ENCODE peak calls at places on chromosome 22, in ten cellular contexts. One of them, this sample, is unnamed.

GRCh38 chr22:16824718-16825687 is at the start of gene XKR3:
- DNase-seq in activated T-cell treated with anti-CD3 and anti-CD28 coated beads, Interleukin-2, amount 50 U/mL, for 1 hour: no peak
- DNase-seq in activated CD4-positive, CD25-positive, alpha-beta regulatory T cell treated with anti-CD3 and anti-CD28 coated beads, Interleukin-2, amount 50 U/mL, for 72 hours: no peak
- DNase-seq in left kidney: no peak
- DNase-seq in stomach: no peak
- DNase-seq in activated T-helper 9 cell treated with anti-CD3 and anti-CD28 coated beads, Interleukin-2, amount 50 U/mL, for 16 hours: no peak
- DNase-seq in HTR-8/SVneo: no peak
- DNase-seq in stimulated activated CD4-positive, alpha-beta T cell treated with anti-CD3 and anti-CD28 coated beads, Interleukin-12 subunit alpha, Interleukin-12 subunit beta, amount 100 ng/mL, for 24 hours: no peak
- DNase-seq in COR-L47: no peak
- DNase-seq in hepatic stellate cell: no peak
- DNase-seq in this sample: no peak

GRCh38 chr22:32106930-32107329 is 52.2 kb downstream of the C22orf42 start:
- DNase-seq in activated T-cell treated with anti-CD3 and anti-CD28 coated beads, Interleukin-2, amount 50 U/mL, for 1 hour: no peak
- DNase-seq in stomach: no peak
- DNase-seq in left kidney: peak; percentile 79
- DNase-seq in COR-L47: no peak
- DNase-seq in HTR-8/SVneo: no peak
- DNase-seq in activated CD4-positive, CD25-positive, alpha-beta regulatory T cell treated with anti-CD3 and anti-CD28 coated beads, Interleukin-2, amount 50 U/mL, for 72 hours: no peak
- DNase-seq in hepatic stellate cell: no peak
- DNase-seq in stimulated activated CD4-positive, alpha-beta T cell treated with anti-CD3 and anti-CD28 coated beads, Interleukin-12 subunit alpha, Interleukin-12 subunit beta, amount 100 ng/mL, for 24 hours: no peak
- DNase-seq in activated T-helper 9 cell treated with anti-CD3 and anti-CD28 coated beads, Interleukin-2, amount 50 U/mL, for 16 hours: no peak
- DNase-seq in this sample: no peak

GRCh38 chr22:29541845-29542244 is 11.7 kb downstream of the THOC5 start:
- DNase-seq in COR-L47: no peak
- DNase-seq in left kidney: no peak
- DNase-seq in activated CD4-positive, CD25-positive, alpha-beta regulatory T cell treated with anti-CD3 and anti-CD28 coated beads, Interleukin-2, amount 50 U/mL, for 72 hours: no peak
- DNase-seq in activated T-helper 9 cell treated with anti-CD3 and anti-CD28 coated beads, Interleukin-2, amount 50 U/mL, for 16 hours: no peak
- DNase-seq in stimulated activated CD4-positive, alpha-beta T cell treated with anti-CD3 and anti-CD28 coated beads, Interleukin-12 subunit alpha, Interleukin-12 subunit beta, amount 100 ng/mL, for 24 hours: no peak
- DNase-seq in hepatic stellate cell: no peak
- DNase-seq in stomach: no peak
- DNase-seq in HTR-8/SVneo: no peak
- DNase-seq in activated T-cell treated with anti-CD3 and anti-CD28 coated beads, Interleukin-2, amount 50 U/mL, for 1 hour: no peak
- DNase-seq in this sample: no peak

GRCh38 chr22:20569059-20570058 is 61.9 kb downstream of the MED15 start:
- DNase-seq in stimulated activated CD4-positive, alpha-beta T cell treated with anti-CD3 and anti-CD28 coated beads, Interleukin-12 subunit alpha, Interleukin-12 subunit beta, amount 100 ng/mL, for 24 hours: no peak
- DNase-seq in left kidney: peak; percentile 17
- DNase-seq in activated T-helper 9 cell treated with anti-CD3 and anti-CD28 coated beads, Interleukin-2, amount 50 U/mL, for 16 hours: peak; percentile 58
- DNase-seq in activated T-cell treated with anti-CD3 and anti-CD28 coated beads, Interleukin-2, amount 50 U/mL, for 1 hour: peak; percentile 86
- DNase-seq in hepatic stellate cell: peak; percentile 99
- DNase-seq in HTR-8/SVneo: peak; percentile 82
- DNase-seq in COR-L47: no peak
- DNase-seq in stomach: peak; percentile 71
- DNase-seq in activated CD4-positive, CD25-positive, alpha-beta regulatory T cell treated with anti-CD3 and anti-CD28 coated beads, Interleukin-2, amount 50 U/mL, for 72 hours: peak; percentile 65
- DNase-seq in this sample: no peak

GRCh38 chr22:42974223-42974622 is 40.7 kb downstream of the PACSIN2 start:
- DNase-seq in left kidney: no peak
- DNase-seq in activated CD4-positive, CD25-positive, alpha-beta regulatory T cell treated with anti-CD3 and anti-CD28 coated beads, Interleukin-2, amount 50 U/mL, for 72 hours: no peak
- DNase-seq in activated T-helper 9 cell treated with anti-CD3 and anti-CD28 coated beads, Interleukin-2, amount 50 U/mL, for 16 hours: no peak
- DNase-seq in COR-L47: peak; percentile 52
- DNase-seq in activated T-cell treated with anti-CD3 and anti-CD28 coated beads, Interleukin-2, amount 50 U/mL, for 1 hour: no peak
- DNase-seq in stomach: no peak
- DNase-seq in stimulated activated CD4-positive, alpha-beta T cell treated with anti-CD3 and anti-CD28 coated beads, Interleukin-12 subunit alpha, Interleukin-12 subunit beta, amount 100 ng/mL, for 24 hours: no peak
- DNase-seq in HTR-8/SVneo: no peak
- DNase-seq in hepatic stellate cell: no peak
- DNase-seq in this sample: no peak

GRCh38 chr22:46049726-46050450 is 72.9 kb upstream of the WNT7B start:
- DNase-seq in activated T-helper 9 cell treated with anti-CD3 and anti-CD28 coated beads, Interleukin-2, amount 50 U/mL, for 16 hours: no peak
- DNase-seq in HTR-8/SVneo: no peak
- DNase-seq in COR-L47: no peak
- DNase-seq in stomach: peak; percentile 24
- DNase-seq in stimulated activated CD4-positive, alpha-beta T cell treated with anti-CD3 and anti-CD28 coated beads, Interleukin-12 subunit alpha, Interleukin-12 subunit beta, amount 100 ng/mL, for 24 hours: no peak
- DNase-seq in activated CD4-positive, CD25-positive, alpha-beta regulatory T cell treated with anti-CD3 and anti-CD28 coated beads, Interleukin-2, amount 50 U/mL, for 72 hours: peak; percentile 21
- DNase-seq in hepatic stellate cell: no peak
- DNase-seq in activated T-cell treated with anti-CD3 and anti-CD28 coated beads, Interleukin-2, amount 50 U/mL, for 1 hour: no peak
- DNase-seq in left kidney: no peak
- DNase-seq in this sample: no peak

GRCh38 chr22:31852691-31853370 is 91.5 kb upstream of the YWHAH start:
- DNase-seq in COR-L47: no peak
- DNase-seq in activated T-helper 9 cell treated with anti-CD3 and anti-CD28 coated beads, Interleukin-2, amount 50 U/mL, for 16 hours: no peak
- DNase-seq in activated CD4-positive, CD25-positive, alpha-beta regulatory T cell treated with anti-CD3 and anti-CD28 coated beads, Interleukin-2, amount 50 U/mL, for 72 hours: no peak
- DNase-seq in stimulated activated CD4-positive, alpha-beta T cell treated with anti-CD3 and anti-CD28 coated beads, Interleukin-12 subunit alpha, Interleukin-12 subunit beta, amount 100 ng/mL, for 24 hours: no peak
- DNase-seq in HTR-8/SVneo: no peak
- DNase-seq in activated T-cell treated with anti-CD3 and anti-CD28 coated beads, Interleukin-2, amount 50 U/mL, for 1 hour: no peak
- DNase-seq in hepatic stellate cell: no peak
- DNase-seq in left kidney: no peak
- DNase-seq in stomach: no peak
- DNase-seq in this sample: no peak

GRCh38 chr22:20805972-20806471 is 32.1 kb downstream of the SERPIND1 start:
- DNase-seq in HTR-8/SVneo: no peak
- DNase-seq in left kidney: no peak
- DNase-seq in stomach: no peak
- DNase-seq in activated T-cell treated with anti-CD3 and anti-CD28 coated beads, Interleukin-2, amount 50 U/mL, for 1 hour: no peak
- DNase-seq in activated T-helper 9 cell treated with anti-CD3 and anti-CD28 coated beads, Interleukin-2, amount 50 U/mL, for 16 hours: no peak
- DNase-seq in COR-L47: no peak
- DNase-seq in hepatic stellate cell: no peak
- DNase-seq in activated CD4-positive, CD25-positive, alpha-beta regulatory T cell treated with anti-CD3 and anti-CD28 coated beads, Interleukin-2, amount 50 U/mL, for 72 hours: no peak
- DNase-seq in stimulated activated CD4-positive, alpha-beta T cell treated with anti-CD3 and anti-CD28 coated beads, Interleukin-12 subunit alpha, Interleukin-12 subunit beta, amount 100 ng/mL, for 24 hours: no peak
- DNase-seq in this sample: no peak

GRCh38 chr22:37260939-37261338 is 16.9 kb upstream of the RAC2 start:
- DNase-seq in activated T-cell treated with anti-CD3 and anti-CD28 coated beads, Interleukin-2, amount 50 U/mL, for 1 hour: peak; percentile 71
- DNase-seq in activated T-helper 9 cell treated with anti-CD3 and anti-CD28 coated beads, Interleukin-2, amount 50 U/mL, for 16 hours: peak; percentile 34
- DNase-seq in left kidney: peak; percentile 84
- DNase-seq in stomach: peak; percentile 67
- DNase-seq in COR-L47: peak; percentile 49
- DNase-seq in hepatic stellate cell: peak; percentile 75
- DNase-seq in activated CD4-positive, CD25-positive, alpha-beta regulatory T cell treated with anti-CD3 and anti-CD28 coated beads, Interleukin-2, amount 50 U/mL, for 72 hours: peak; percentile 65
- DNase-seq in stimulated activated CD4-positive, alpha-beta T cell treated with anti-CD3 and anti-CD28 coated beads, Interleukin-12 subunit alpha, Interleukin-12 subunit beta, amount 100 ng/mL, for 24 hours: no peak
- DNase-seq in HTR-8/SVneo: peak; percentile 56
- DNase-seq in this sample: peak; percentile 75

GRCh38 chr22:45885171-45885840 is 91.7 kb downstream of the WNT7B start:
- DNase-seq in hepatic stellate cell: no peak
- DNase-seq in stimulated activated CD4-positive, alpha-beta T cell treated with anti-CD3 and anti-CD28 coated beads, Interleukin-12 subunit alpha, Interleukin-12 subunit beta, amount 100 ng/mL, for 24 hours: no peak
- DNase-seq in activated T-cell treated with anti-CD3 and anti-CD28 coated beads, Interleukin-2, amount 50 U/mL, for 1 hour: no peak
- DNase-seq in activated CD4-positive, CD25-positive, alpha-beta regulatory T cell treated with anti-CD3 and anti-CD28 coated beads, Interleukin-2, amount 50 U/mL, for 72 hours: no peak
- DNase-seq in activated T-helper 9 cell treated with anti-CD3 and anti-CD28 coated beads, Interleukin-2, amount 50 U/mL, for 16 hours: no peak
- DNase-seq in HTR-8/SVneo: no peak
- DNase-seq in COR-L47: no peak
- DNase-seq in left kidney: no peak
- DNase-seq in stomach: no peak
- DNase-seq in this sample: no peak

GRCh38 chr22:42868751-42869251 is 11.7 kb upstream of the ARFGAP3 start:
- DNase-seq in HTR-8/SVneo: no peak
- DNase-seq in activated CD4-positive, CD25-positive, alpha-beta regulatory T cell treated with anti-CD3 and anti-CD28 coated beads, Interleukin-2, amount 50 U/mL, for 72 hours: no peak
- DNase-seq in COR-L47: peak; percentile 62
- DNase-seq in activated T-helper 9 cell treated with anti-CD3 and anti-CD28 coated beads, Interleukin-2, amount 50 U/mL, for 16 hours: no peak
- DNase-seq in hepatic stellate cell: no peak
- DNase-seq in stomach: peak; percentile 91
- DNase-seq in activated T-cell treated with anti-CD3 and anti-CD28 coated beads, Interleukin-2, amount 50 U/mL, for 1 hour: no peak
- DNase-seq in stimulated activated CD4-positive, alpha-beta T cell treated with anti-CD3 and anti-CD28 coated beads, Interleukin-12 subunit alpha, Interleukin-12 subunit beta, amount 100 ng/mL, for 24 hours: no peak
- DNase-seq in left kidney: no peak
- DNase-seq in this sample: no peak

GRCh38 chr22:48941903-48942625 is 885.6 kb downstream of the BRD1 start:
- DNase-seq in activated T-helper 9 cell treated with anti-CD3 and anti-CD28 coated beads, Interleukin-2, amount 50 U/mL, for 16 hours: no peak
- DNase-seq in HTR-8/SVneo: no peak
- DNase-seq in left kidney: peak; percentile 42
- DNase-seq in stimulated activated CD4-positive, alpha-beta T cell treated with anti-CD3 and anti-CD28 coated beads, Interleukin-12 subunit alpha, Interleukin-12 subunit beta, amount 100 ng/mL, for 24 hours: no peak
- DNase-seq in activated T-cell treated with anti-CD3 and anti-CD28 coated beads, Interleukin-2, amount 50 U/mL, for 1 hour: no peak
- DNase-seq in activated CD4-positive, CD25-positive, alpha-beta regulatory T cell treated with anti-CD3 and anti-CD28 coated beads, Interleukin-2, amount 50 U/mL, for 72 hours: no peak
- DNase-seq in stomach: peak; percentile 18
- DNase-seq in COR-L47: no peak
- DNase-seq in hepatic stellate cell: no peak
- DNase-seq in this sample: no peak

GRCh38 chr22:18028817-18029527 is 4.6 kb upstream of the MICAL3 start:
- DNase-seq in activated T-helper 9 cell treated with anti-CD3 and anti-CD28 coated beads, Interleukin-2, amount 50 U/mL, for 16 hours: no peak
- DNase-seq in HTR-8/SVneo: no peak
- DNase-seq in COR-L47: no peak
- DNase-seq in stimulated activated CD4-positive, alpha-beta T cell treated with anti-CD3 and anti-CD28 coated beads, Interleukin-12 subunit alpha, Interleukin-12 subunit beta, amount 100 ng/mL, for 24 hours: no peak
- DNase-seq in activated T-cell treated with anti-CD3 and anti-CD28 coated beads, Interleukin-2, amount 50 U/mL, for 1 hour: no peak
- DNase-seq in hepatic stellate cell: no peak
- DNase-seq in activated CD4-positive, CD25-positive, alpha-beta regulatory T cell treated with anti-CD3 and anti-CD28 coated beads, Interleukin-2, amount 50 U/mL, for 72 hours: no peak
- DNase-seq in left kidney: no peak
- DNase-seq in stomach: no peak
- DNase-seq in this sample: no peak

GRCh38 chr22:27150530-27150909 is 493.1 kb downstream of the MIAT start:
- DNase-seq in activated CD4-positive, CD25-positive, alpha-beta regulatory T cell treated with anti-CD3 and anti-CD28 coated beads, Interleukin-2, amount 50 U/mL, for 72 hours: no peak
- DNase-seq in hepatic stellate cell: no peak
- DNase-seq in activated T-helper 9 cell treated with anti-CD3 and anti-CD28 coated beads, Interleukin-2, amount 50 U/mL, for 16 hours: no peak
- DNase-seq in stomach: no peak
- DNase-seq in activated T-cell treated with anti-CD3 and anti-CD28 coated beads, Interleukin-2, amount 50 U/mL, for 1 hour: no peak
- DNase-seq in HTR-8/SVneo: no peak
- DNase-seq in COR-L47: no peak
- DNase-seq in stimulated activated CD4-positive, alpha-beta T cell treated with anti-CD3 and anti-CD28 coated beads, Interleukin-12 subunit alpha, Interleukin-12 subunit beta, amount 100 ng/mL, for 24 hours: no peak
- DNase-seq in left kidney: no peak
- DNase-seq in this sample: no peak

GRCh38 chr22:29842740-29843139 is 4.7 kb upstream of the ASCC2 start:
- DNase-seq in stomach: no peak
- DNase-seq in hepatic stellate cell: peak; percentile 74
- DNase-seq in left kidney: no peak
- DNase-seq in activated T-helper 9 cell treated with anti-CD3 and anti-CD28 coated beads, Interleukin-2, amount 50 U/mL, for 16 hours: no peak
- DNase-seq in activated T-cell treated with anti-CD3 and anti-CD28 coated beads, Interleukin-2, amount 50 U/mL, for 1 hour: no peak
- DNase-seq in activated CD4-positive, CD25-positive, alpha-beta regulatory T cell treated with anti-CD3 and anti-CD28 coated beads, Interleukin-2, amount 50 U/mL, for 72 hours: no peak
- DNase-seq in stimulated activated CD4-positive, alpha-beta T cell treated with anti-CD3 and anti-CD28 coated beads, Interleukin-12 subunit alpha, Interleukin-12 subunit beta, amount 100 ng/mL, for 24 hours: no peak
- DNase-seq in COR-L47: no peak
- DNase-seq in HTR-8/SVneo: peak; percentile 34
- DNase-seq in this sample: no peak

GRCh38 chr22:42662114-42663021 is 13.2 kb upstream of the CYB5R3 start:
- DNase-seq in stomach: peak; percentile 90
- DNase-seq in left kidney: peak; percentile 91
- DNase-seq in HTR-8/SVneo: peak; percentile 75
- DNase-seq in activated T-cell treated with anti-CD3 and anti-CD28 coated beads, Interleukin-2, amount 50 U/mL, for 1 hour: peak; percentile 85
- DNase-seq in hepatic stellate cell: peak; percentile 86
- DNase-seq in activated CD4-positive, CD25-positive, alpha-beta regulatory T cell treated with anti-CD3 and anti-CD28 coated beads, Interleukin-2, amount 50 U/mL, for 72 hours: peak; percentile 87
- DNase-seq in stimulated activated CD4-positive, alpha-beta T cell treated with anti-CD3 and anti-CD28 coated beads, Interleukin-12 subunit alpha, Interleukin-12 subunit beta, amount 100 ng/mL, for 24 hours: peak; percentile 55
- DNase-seq in activated T-helper 9 cell treated with anti-CD3 and anti-CD28 coated beads, Interleukin-2, amount 50 U/mL, for 16 hours: peak; percentile 71
- DNase-seq in COR-L47: peak; percentile 48
- DNase-seq in this sample: peak; percentile 92